ENCODE peak calls at places on chromosome 10, in four cellular contexts. One of them, this sample, is unnamed.

GRCh38 chr10:108496131-108496530 is 1331.6 kb upstream of the SORCS1 start:
- DNase-seq in HCT116: no peak
- DNase-seq in K562: no peak
- DNase-seq in upper lobe of left lung: no peak
- DNase-seq in this sample: no peak

GRCh38 chr10:3827266-3827665 is 42.3 kb upstream of the KLF6 start:
- DNase-seq in upper lobe of left lung: no peak
- DNase-seq in K562: no peak
- DNase-seq in HCT116: no peak
- DNase-seq in this sample: no peak

GRCh38 chr10:91901784-91902677 is 7.3 kb downstream of the FGFBP3 start:
- DNase-seq in upper lobe of left lung: no peak
- DNase-seq in HCT116: peak
- DNase-seq in K562: no peak
- DNase-seq in this sample: peak

GRCh38 chr10:37436361-37436760 is 311.0 kb downstream of the ANKRD30A start:
- DNase-seq in HCT116: no peak
- DNase-seq in K562: no peak
- DNase-seq in upper lobe of left lung: no peak
- DNase-seq in this sample: no peak

GRCh38 chr10:90695915-90696676 is 161.7 kb downstream of the HTR7 start:
- DNase-seq in HCT116: no peak
- DNase-seq in upper lobe of left lung: no peak
- DNase-seq in K562: no peak
- DNase-seq in this sample: no peak

GRCh38 chr10:74290703-74291102 is 139.7 kb downstream of the ADK start:
- DNase-seq in K562: no peak
- DNase-seq in HCT116: no peak
- DNase-seq in upper lobe of left lung: no peak
- DNase-seq in this sample: no peak

GRCh38 chr10:13716161-13717071 is 129.7 kb downstream of the PRPF18 start:
- DNase-seq in K562: no peak
- DNase-seq in HCT116: no peak
- DNase-seq in upper lobe of left lung: no peak
- DNase-seq in this sample: no peak

GRCh38 chr10:95756061-95756751 is at the start of gene ENTPD1:
- DNase-seq in K562: no peak
- DNase-seq in upper lobe of left lung: no peak
- DNase-seq in HCT116: no peak
- DNase-seq in this sample: peak

GRCh38 chr10:59079386-59080226 is 96.8 kb upstream of the PHYHIPL start:
- DNase-seq in HCT116: peak
- DNase-seq in K562: no peak
- DNase-seq in upper lobe of left lung: no peak
- DNase-seq in this sample: no peak

GRCh38 chr10:88664142-88664541 is at the start of gene LIPF:
- DNase-seq in HCT116: no peak
- DNase-seq in upper lobe of left lung: no peak
- DNase-seq in K562: no peak
- DNase-seq in this sample: no peak

GRCh38 chr10:88158506-88159123 is 295.2 kb downstream of the PTEN start:
- DNase-seq in HCT116: no peak
- DNase-seq in K562: no peak
- DNase-seq in upper lobe of left lung: no peak
- DNase-seq in this sample: no peak

GRCh38 chr10:60148266-60148840 is 241.3 kb downstream of the ANK3 start:
- DNase-seq in upper lobe of left lung: no peak
- DNase-seq in HCT116: no peak
- DNase-seq in K562: no peak
- DNase-seq in this sample: no peak

GRCh38 chr10:52226448-52226847 is 87.6 kb upstream of the DKK1 start:
- DNase-seq in K562: no peak
- DNase-seq in HCT116: no peak
- DNase-seq in upper lobe of left lung: no peak
- DNase-seq in this sample: no peak

GRCh38 chr10:97539523-97540200 is 32.9 kb upstream of the ANKRD2 start:
- DNase-seq in HCT116: no peak
- DNase-seq in upper lobe of left lung: no peak
- DNase-seq in K562: no peak
- DNase-seq in this sample: no peak

GRCh38 chr10:69855346-69856163 is 53.8 kb downstream of the COL13A1 start:
- DNase-seq in upper lobe of left lung: no peak
- DNase-seq in HCT116: no peak
- DNase-seq in K562: no peak
- DNase-seq in this sample: no peak

GRCh38 chr10:49327036-49327813 is 28.3 kb downstream of the C10orf71 start:
- DNase-seq in upper lobe of left lung: no peak
- DNase-seq in K562: no peak
- DNase-seq in HCT116: no peak
- DNase-seq in this sample: no peak

GRCh38 chr10:114681542-114681941 is 23.5 kb upstream of the ABLIM1 start:
- DNase-seq in upper lobe of left lung: no peak
- DNase-seq in K562: no peak
- DNase-seq in HCT116: peak
- DNase-seq in this sample: no peak

GRCh38 chr10:3068968-3069737 is 1.8 kb downstream of the PFKP start:
- DNase-seq in K562: peak
- DNase-seq in upper lobe of left lung: peak
- DNase-seq in HCT116: no peak
- DNase-seq in this sample: no peak

GRCh38 chr10:114650831-114651230 is 7.2 kb downstream of the ABLIM1 start:
- DNase-seq in HCT116: no peak
- DNase-seq in K562: no peak
- DNase-seq in upper lobe of left lung: no peak
- DNase-seq in this sample: no peak

GRCh38 chr10:16423599-16423998 is 13.2 kb upstream of the PTER start:
- DNase-seq in HCT116: no peak
- DNase-seq in K562: no peak
- DNase-seq in upper lobe of left lung: no peak
- DNase-seq in this sample: no peak

GRCh38 chr10:131850490-131850880 is 50.3 kb upstream of the PPP2R2D start:
- DNase-seq in HCT116: no peak
- DNase-seq in K562: no peak
- DNase-seq in upper lobe of left lung: no peak
- DNase-seq in this sample: no peak

GRCh38 chr10:12631787-12632562 is 282.6 kb downstream of the CAMK1D start:
- DNase-seq in upper lobe of left lung: no peak
- DNase-seq in HCT116: no peak
- DNase-seq in K562: no peak
- DNase-seq in this sample: no peak

GRCh38 chr10:92811986-92812385 is 36.3 kb upstream of the EXOC6 start:
- DNase-seq in upper lobe of left lung: no peak
- DNase-seq in HCT116: no peak
- DNase-seq in K562: no peak
- DNase-seq in this sample: no peak

GRCh38 chr10:86068532-86069337 is 297.9 kb downstream of the GRID1 start:
- DNase-seq in HCT116: no peak
- DNase-seq in upper lobe of left lung: no peak
- DNase-seq in K562: no peak
- DNase-seq in this sample: no peak

GRCh38 chr10:59337254-59337653 is 25.1 kb downstream of the FAM13C start:
- DNase-seq in upper lobe of left lung: no peak
- DNase-seq in K562: no peak
- DNase-seq in HCT116: no peak
- DNase-seq in this sample: no peak

GRCh38 chr10:123722351-123722750 is 56.2 kb downstream of the GPR26 start:
- DNase-seq in HCT116: no peak
- DNase-seq in K562: no peak
- DNase-seq in upper lobe of left lung: no peak
- DNase-seq in this sample: no peak

GRCh38 chr10:112404612-112405011 is 30.7 kb downstream of the ACSL5 start:
- DNase-seq in K562: no peak
- DNase-seq in upper lobe of left lung: no peak
- DNase-seq in HCT116: peak
- DNase-seq in this sample: no peak

GRCh38 chr10:126135177-126135576 is 238.8 kb downstream of the FANK1 start:
- DNase-seq in HCT116: no peak
- DNase-seq in upper lobe of left lung: no peak
- DNase-seq in K562: no peak
- DNase-seq in this sample: peak

GRCh38 chr10:28179490-28180099 is 123.3 kb downstream of the MPP7 start:
- DNase-seq in K562: peak
- DNase-seq in upper lobe of left lung: no peak
- DNase-seq in HCT116: peak
- DNase-seq in this sample: peak

GRCh38 chr10:126491476-126491875 is 103.2 kb upstream of the ADAM12 start:
- DNase-seq in HCT116: no peak
- DNase-seq in upper lobe of left lung: no peak
- DNase-seq in K562: no peak
- DNase-seq in this sample: no peak

GRCh38 chr10:104429834-104430233 is 76.2 kb downstream of the CFAP58 start:
- DNase-seq in HCT116: no peak
- DNase-seq in K562: no peak
- DNase-seq in upper lobe of left lung: no peak
- DNase-seq in this sample: no peak

GRCh38 chr10:102408728-102409603 is 9.6 kb downstream of the PSD start:
- DNase-seq in HCT116: no peak
- DNase-seq in upper lobe of left lung: peak
- DNase-seq in K562: peak
- DNase-seq in this sample: no peak

GRCh38 chr10:32065871-32066270 is 9.6 kb upstream of the KIF5B start:
- DNase-seq in upper lobe of left lung: no peak
- DNase-seq in K562: no peak
- DNase-seq in HCT116: no peak
- DNase-seq in this sample: no peak

GRCh38 chr10:48215148-48215982 is 59.1 kb downstream of the FRMPD2 start:
- DNase-seq in upper lobe of left lung: no peak
- DNase-seq in K562: peak
- DNase-seq in HCT116: peak
- DNase-seq in this sample: peak

GRCh38 chr10:110643670-110644597 is at the start of gene RBM20:
- DNase-seq in K562: peak
- DNase-seq in HCT116: no peak
- DNase-seq in upper lobe of left lung: peak
- DNase-seq in this sample: peak

GRCh38 chr10:110641256-110641655 is 2.9 kb upstream of the RBM20 start:
- DNase-seq in HCT116: peak
- DNase-seq in upper lobe of left lung: no peak
- DNase-seq in K562: peak
- DNase-seq in this sample: no peak

GRCh38 chr10:110642204-110642979 is 1.7 kb upstream of the RBM20 start:
- DNase-seq in upper lobe of left lung: no peak
- DNase-seq in K562: no peak
- DNase-seq in HCT116: no peak
- DNase-seq in this sample: no peak

GRCh38 chr10:110644598-110645462 is 694 bp downstream of the RBM20 start:
- DNase-seq in upper lobe of left lung: no peak
- DNase-seq in HCT116: no peak
- DNase-seq in K562: no peak
- DNase-seq in this sample: no peak

DNA sequence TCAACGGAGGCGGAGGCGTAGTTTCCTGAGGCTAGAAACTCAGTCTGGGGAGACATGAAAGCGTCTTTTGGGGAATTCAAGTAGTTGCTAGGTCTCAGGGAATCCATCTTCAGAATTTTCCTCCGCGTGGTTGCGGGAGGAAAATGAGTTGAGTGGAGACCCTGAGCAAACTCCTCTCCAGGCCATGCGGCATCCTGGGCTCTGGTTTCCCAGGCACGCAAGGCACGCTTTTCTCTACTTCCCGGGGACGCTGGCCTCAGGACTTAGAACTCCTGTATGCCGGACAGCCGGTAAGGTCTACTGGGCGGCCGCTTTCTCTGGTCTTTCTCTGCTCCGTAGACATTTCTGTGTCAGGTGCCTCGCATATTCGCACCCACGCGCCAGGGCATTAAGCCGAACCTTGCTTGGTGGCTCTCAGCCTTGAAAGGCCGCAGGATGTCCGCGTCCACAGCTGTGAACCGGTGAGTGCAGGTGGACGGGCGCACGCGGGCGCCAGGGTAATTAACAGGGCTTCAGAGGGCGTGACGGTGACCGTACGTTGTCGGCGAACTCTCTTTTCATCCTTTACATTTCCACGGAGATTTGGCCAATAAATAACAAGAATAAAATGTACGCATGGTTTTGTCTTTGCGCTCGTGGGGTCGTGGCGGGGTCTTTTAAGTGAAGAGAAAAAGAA is 1.0 kb upstream of the RBM20 start:
- DNase-seq in K562: no peak
- DNase-seq in HCT116: no peak
- DNase-seq in upper lobe of left lung: peak
- DNase-seq in this sample: no peak
- H3K4me3 ChIP-seq in K562: no peak
- H3K4me3 ChIP-seq in HCT116: peak
- H3K4me3 ChIP-seq in upper lobe of left lung: no peak
- H3K4me3 ChIP-seq in this sample: peak

GRCh38 chr10:133350283-133350949 is 3.2 kb downstream of the PRAP1 start:
- DNase-seq in HCT116: no peak
- DNase-seq in K562: no peak
- DNase-seq in upper lobe of left lung: peak
- DNase-seq in this sample: no peak

GRCh38 chr10:133353202-133353959 is 4.4 kb downstream of the FUOM start:
- DNase-seq in HCT116: no peak
- DNase-seq in K562: no peak
- DNase-seq in upper lobe of left lung: peak
- DNase-seq in this sample: no peak

GRCh38 chr10:133349577-133350011 is 2.4 kb downstream of the PRAP1 start:
- DNase-seq in HCT116: no peak
- DNase-seq in upper lobe of left lung: peak
- DNase-seq in K562: no peak
- DNase-seq in this sample: no peak

GRCh38 chr10:133350950-133351329 is 3.8 kb downstream of the PRAP1 start:
- DNase-seq in HCT116: no peak
- DNase-seq in K562: no peak
- DNase-seq in upper lobe of left lung: peak
- DNase-seq in this sample: no peak

GRCh38 chr10:133351408-133352318 is 4.5 kb downstream of the PRAP1 start:
- DNase-seq in HCT116: no peak
- DNase-seq in upper lobe of left lung: peak
- DNase-seq in K562: no peak
- DNase-seq in this sample: no peak
- TF ChIP-seq POLR2AphosphoS5 in HCT116: no peak
- TF ChIP-seq POLR2AphosphoS5 in upper lobe of left lung: no peak
- TF ChIP-seq POLR2AphosphoS5 in K562: no peak
- TF ChIP-seq POLR2AphosphoS5 in this sample: no peak

GRCh38 chr10:76026931-76027330 is 595.5 kb downstream of the LRMDA start:
- DNase-seq in upper lobe of left lung: no peak
- DNase-seq in K562: no peak
- DNase-seq in HCT116: no peak
- DNase-seq in this sample: no peak

GRCh38 chr10:76023007-76023406 is 591.6 kb downstream of the LRMDA start:
- DNase-seq in K562: no peak
- DNase-seq in HCT116: no peak
- DNase-seq in upper lobe of left lung: no peak
- DNase-seq in this sample: no peak

GRCh38 chr10:76024460-76025123 is 593.2 kb downstream of the LRMDA start:
- DNase-seq in HCT116: no peak
- DNase-seq in upper lobe of left lung: peak
- DNase-seq in K562: no peak
- DNase-seq in this sample: no peak

GRCh38 chr10:76025124-76025477 is 593.7 kb downstream of the LRMDA start:
- DNase-seq in upper lobe of left lung: no peak
- DNase-seq in K562: no peak
- DNase-seq in HCT116: no peak
- DNase-seq in this sample: no peak

GRCh38 chr10:76026176-76026771 is 594.9 kb downstream of the LRMDA start:
- DNase-seq in HCT116: no peak
- DNase-seq in upper lobe of left lung: no peak
- DNase-seq in K562: no peak
- DNase-seq in this sample: no peak
- H3K4me3 ChIP-seq in HCT116: no peak
- H3K4me3 ChIP-seq in upper lobe of left lung: no peak
- H3K4me3 ChIP-seq in K562: no peak
- H3K4me3 ChIP-seq in this sample: no peak

GRCh38 chr10:5645375-5645774 is 21.0 kb downstream of the ASB13 start:
- DNase-seq in K562: no peak
- DNase-seq in HCT116: no peak
- DNase-seq in upper lobe of left lung: no peak
- DNase-seq in this sample: no peak
- TF ChIP-seq POLR2AphosphoS5 in K562: no peak
- TF ChIP-seq POLR2AphosphoS5 in HCT116: no peak
- TF ChIP-seq POLR2AphosphoS5 in upper lobe of left lung: no peak
- TF ChIP-seq POLR2AphosphoS5 in this sample: no peak